ENCODE peak calls at places on chromosome 18, in six cellular contexts. One of them, this sample, is unnamed.

GRCh38 chr18:44080054-44080453 is 600.6 kb upstream of the SETBP1 start:
- DNase-seq in MM.1S: no peak
- DNase-seq in lower lobe of right lung: no peak
- DNase-seq in transverse colon: no peak
- DNase-seq in astrocyte of the spinal cord: peak
- DNase-seq in OCI-LY7: no peak
- DNase-seq in this sample: no peak

GRCh38 chr18:49898421-49898820 is 85.1 kb upstream of the ACAA2 start:
- DNase-seq in MM.1S: peak
- DNase-seq in lower lobe of right lung: no peak
- DNase-seq in transverse colon: peak
- DNase-seq in astrocyte of the spinal cord: peak
- DNase-seq in OCI-LY7: peak
- DNase-seq in this sample: peak

GRCh38 chr18:34978953-34979608 is 62.1 kb upstream of the MAPRE2 start:
- DNase-seq in MM.1S: peak
- DNase-seq in lower lobe of right lung: peak
- DNase-seq in transverse colon: peak
- DNase-seq in astrocyte of the spinal cord: peak
- DNase-seq in OCI-LY7: peak
- DNase-seq in this sample: peak

GRCh38 chr18:31493941-31494340 is 4.0 kb upstream of the DSG2 start:
- DNase-seq in MM.1S: no peak
- DNase-seq in lower lobe of right lung: no peak
- DNase-seq in transverse colon: no peak
- DNase-seq in astrocyte of the spinal cord: no peak
- DNase-seq in OCI-LY7: no peak
- DNase-seq in this sample: no peak

GRCh38 chr18:30754846-30755245 is 287.7 kb downstream of the DSC3 start:
- DNase-seq in MM.1S: no peak
- DNase-seq in lower lobe of right lung: no peak
- DNase-seq in transverse colon: no peak
- DNase-seq in astrocyte of the spinal cord: no peak
- DNase-seq in OCI-LY7: no peak
- DNase-seq in this sample: no peak

GRCh38 chr18:30940952-30941539 is 101.5 kb downstream of the DSC3 start:
- DNase-seq in MM.1S: no peak
- DNase-seq in lower lobe of right lung: no peak
- DNase-seq in transverse colon: no peak
- DNase-seq in astrocyte of the spinal cord: no peak
- DNase-seq in OCI-LY7: no peak
- DNase-seq in this sample: no peak

GRCh38 chr18:46712406-46712805 is 44.4 kb downstream of the ST8SIA5 start:
- DNase-seq in MM.1S: no peak
- DNase-seq in lower lobe of right lung: no peak
- DNase-seq in transverse colon: no peak
- DNase-seq in astrocyte of the spinal cord: peak
- DNase-seq in OCI-LY7: no peak
- DNase-seq in this sample: no peak

GRCh38 chr18:57802869-57803118 is 321 bp downstream of the ATP8B1 start:
- DNase-seq in MM.1S: no peak
- DNase-seq in lower lobe of right lung: no peak
- DNase-seq in transverse colon: no peak
- DNase-seq in astrocyte of the spinal cord: no peak
- DNase-seq in OCI-LY7: no peak
- DNase-seq in this sample: no peak

GRCh38 chr18:45825258-45825744 is at the start of gene SIGLEC15:
- DNase-seq in MM.1S: no peak
- DNase-seq in lower lobe of right lung: no peak
- DNase-seq in transverse colon: no peak
- DNase-seq in astrocyte of the spinal cord: no peak
- DNase-seq in OCI-LY7: no peak
- DNase-seq in this sample: no peak

GRCh38 chr18:73124165-73124564 is 256.4 kb upstream of the NETO1 start:
- DNase-seq in MM.1S: no peak
- DNase-seq in lower lobe of right lung: no peak
- DNase-seq in transverse colon: no peak
- DNase-seq in astrocyte of the spinal cord: peak
- DNase-seq in OCI-LY7: no peak
- DNase-seq in this sample: no peak

GRCh38 chr18:293557-293956 is 25.7 kb upstream of the THOC1 start:
- DNase-seq in MM.1S: no peak
- DNase-seq in lower lobe of right lung: no peak
- DNase-seq in transverse colon: no peak
- DNase-seq in astrocyte of the spinal cord: peak
- DNase-seq in OCI-LY7: no peak
- DNase-seq in this sample: no peak

GRCh38 chr18:45142868-45143267 is 462.2 kb downstream of the SETBP1 start:
- DNase-seq in MM.1S: no peak
- DNase-seq in lower lobe of right lung: no peak
- DNase-seq in transverse colon: no peak
- DNase-seq in astrocyte of the spinal cord: no peak
- DNase-seq in OCI-LY7: no peak
- DNase-seq in this sample: no peak

GRCh38 chr18:48629730-48630324 is 91.0 kb downstream of the CTIF start:
- DNase-seq in MM.1S: no peak
- DNase-seq in lower lobe of right lung: no peak
- DNase-seq in transverse colon: no peak
- DNase-seq in astrocyte of the spinal cord: peak
- DNase-seq in OCI-LY7: no peak
- DNase-seq in this sample: peak

GRCh38 chr18:79400091-79400590 is 4.4 kb downstream of the NFATC1 start:
- DNase-seq in MM.1S: peak
- DNase-seq in lower lobe of right lung: peak
- DNase-seq in transverse colon: peak
- DNase-seq in astrocyte of the spinal cord: no peak
- DNase-seq in OCI-LY7: peak
- DNase-seq in this sample: no peak

GRCh38 chr18:56516769-56517168 is 121.6 kb downstream of the TXNL1 start:
- DNase-seq in MM.1S: no peak
- DNase-seq in lower lobe of right lung: no peak
- DNase-seq in transverse colon: no peak
- DNase-seq in astrocyte of the spinal cord: peak
- DNase-seq in OCI-LY7: no peak
- DNase-seq in this sample: no peak

GRCh38 chr18:50441518-50441917 is 66.7 kb downstream of the SKA1 start:
- DNase-seq in MM.1S: no peak
- DNase-seq in lower lobe of right lung: no peak
- DNase-seq in transverse colon: no peak
- DNase-seq in astrocyte of the spinal cord: no peak
- DNase-seq in OCI-LY7: no peak
- DNase-seq in this sample: no peak

GRCh38 chr18:13335903-13336302 is 117.3 kb downstream of the LDLRAD4 start:
- DNase-seq in MM.1S: no peak
- DNase-seq in lower lobe of right lung: no peak
- DNase-seq in transverse colon: no peak
- DNase-seq in astrocyte of the spinal cord: no peak
- DNase-seq in OCI-LY7: no peak
- DNase-seq in this sample: no peak

GRCh38 chr18:46497129-46497528 is 159.9 kb downstream of the LOXHD1 start:
- DNase-seq in MM.1S: peak
- DNase-seq in lower lobe of right lung: no peak
- DNase-seq in transverse colon: no peak
- DNase-seq in astrocyte of the spinal cord: peak
- DNase-seq in OCI-LY7: peak
- DNase-seq in this sample: no peak

GRCh38 chr18:50356036-50356945 is 18.6 kb upstream of the SKA1 start:
- DNase-seq in MM.1S: no peak
- DNase-seq in lower lobe of right lung: no peak
- DNase-seq in transverse colon: no peak
- DNase-seq in astrocyte of the spinal cord: no peak
- DNase-seq in OCI-LY7: peak
- DNase-seq in this sample: no peak

GRCh38 chr18:33210575-33211189 is 229.8 kb downstream of the CCDC178 start:
- DNase-seq in MM.1S: peak
- DNase-seq in lower lobe of right lung: no peak
- DNase-seq in transverse colon: no peak
- DNase-seq in astrocyte of the spinal cord: peak
- DNase-seq in OCI-LY7: peak
- DNase-seq in this sample: no peak

GRCh38 chr18:38250981-38251380 is 685.4 kb upstream of the CELF4 start:
- DNase-seq in MM.1S: no peak
- DNase-seq in lower lobe of right lung: no peak
- DNase-seq in transverse colon: no peak
- DNase-seq in astrocyte of the spinal cord: no peak
- DNase-seq in OCI-LY7: no peak
- DNase-seq in this sample: no peak

GRCh38 chr18:31651369-31651768 is 33.0 kb downstream of the B4GALT6 start:
- DNase-seq in MM.1S: no peak
- DNase-seq in lower lobe of right lung: no peak
- DNase-seq in transverse colon: no peak
- DNase-seq in astrocyte of the spinal cord: no peak
- DNase-seq in OCI-LY7: no peak
- DNase-seq in this sample: no peak

GRCh38 chr18:65752625-65753325 is 2.0 kb downstream of the CDH7 start:
- DNase-seq in MM.1S: no peak
- DNase-seq in lower lobe of right lung: no peak
- DNase-seq in transverse colon: no peak
- DNase-seq in astrocyte of the spinal cord: no peak
- DNase-seq in OCI-LY7: no peak
- DNase-seq in this sample: no peak

GRCh38 chr18:74282359-74283254 is 9.2 kb downstream of the CYB5A start:
- DNase-seq in MM.1S: no peak
- DNase-seq in lower lobe of right lung: no peak
- DNase-seq in transverse colon: no peak
- DNase-seq in astrocyte of the spinal cord: no peak
- DNase-seq in OCI-LY7: no peak
- DNase-seq in this sample: no peak
- H3K4me3 ChIP-seq in MM.1S: no peak
- H3K4me3 ChIP-seq in lower lobe of right lung: peak
- H3K4me3 ChIP-seq in transverse colon: no peak
- H3K4me3 ChIP-seq in astrocyte of the spinal cord: no peak
- H3K4me3 ChIP-seq in OCI-LY7: no peak
- H3K4me3 ChIP-seq in this sample: no peak

GRCh38 chr18:76252880-76253279 is 242.2 kb downstream of the ZNF516 start:
- DNase-seq in MM.1S: peak
- DNase-seq in lower lobe of right lung: no peak
- DNase-seq in transverse colon: no peak
- DNase-seq in astrocyte of the spinal cord: peak
- DNase-seq in OCI-LY7: peak
- DNase-seq in this sample: no peak
- TF ChIP-seq CTCF in MM.1S: peak
- TF ChIP-seq CTCF in lower lobe of right lung: no peak
- TF ChIP-seq CTCF in transverse colon: no peak
- TF ChIP-seq CTCF in astrocyte of the spinal cord: peak
- TF ChIP-seq CTCF in OCI-LY7: peak
- TF ChIP-seq CTCF in this sample: peak

GRCh38 chr18:77108821-77109692 is 23.5 kb downstream of the MBP start:
- DNase-seq in MM.1S: no peak
- DNase-seq in lower lobe of right lung: no peak
- DNase-seq in transverse colon: no peak
- DNase-seq in astrocyte of the spinal cord: no peak
- DNase-seq in OCI-LY7: no peak
- DNase-seq in this sample: no peak
- H3K4me3 ChIP-seq in MM.1S: no peak
- H3K4me3 ChIP-seq in lower lobe of right lung: peak
- H3K4me3 ChIP-seq in transverse colon: no peak
- H3K4me3 ChIP-seq in astrocyte of the spinal cord: no peak
- H3K4me3 ChIP-seq in OCI-LY7: no peak
- H3K4me3 ChIP-seq in this sample: no peak

GRCh38 chr18:59839931-59840685 is 59.7 kb upstream of the PMAIP1 start:
- DNase-seq in MM.1S: no peak
- DNase-seq in lower lobe of right lung: no peak
- DNase-seq in transverse colon: no peak
- DNase-seq in astrocyte of the spinal cord: no peak
- DNase-seq in OCI-LY7: no peak
- DNase-seq in this sample: no peak
- TF ChIP-seq CTCF in MM.1S: no peak
- TF ChIP-seq CTCF in lower lobe of right lung: no peak
- TF ChIP-seq CTCF in transverse colon: no peak
- TF ChIP-seq CTCF in astrocyte of the spinal cord: peak
- TF ChIP-seq CTCF in OCI-LY7: peak
- TF ChIP-seq CTCF in this sample: no peak

DNA sequence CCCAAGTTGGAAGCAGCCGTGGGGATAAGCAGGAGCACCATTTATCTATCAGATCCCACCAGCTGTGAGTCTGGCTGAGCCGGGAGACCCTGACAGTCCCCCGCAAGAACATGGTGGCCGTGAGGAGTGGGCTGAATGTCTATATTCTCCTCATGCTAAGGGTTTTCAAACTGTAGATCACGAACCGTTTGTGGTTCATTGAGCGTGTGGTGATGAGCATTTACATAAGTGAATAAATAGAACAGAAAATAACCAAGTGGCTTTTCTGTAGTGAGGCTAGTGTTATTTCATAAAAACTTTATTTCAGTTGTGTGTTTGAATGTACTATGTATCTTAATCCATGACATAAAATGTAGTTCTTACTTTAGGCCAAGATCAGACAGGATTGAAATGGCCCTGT is 190.2 kb upstream of the APCDD1 start:
- DNase-seq in MM.1S: no peak
- DNase-seq in lower lobe of right lung: no peak
- DNase-seq in transverse colon: no peak
- DNase-seq in astrocyte of the spinal cord: no peak
- DNase-seq in OCI-LY7: no peak
- DNase-seq in this sample: no peak
- H3K4me3 ChIP-seq in MM.1S: no peak
- H3K4me3 ChIP-seq in lower lobe of right lung: no peak
- H3K4me3 ChIP-seq in transverse colon: no peak
- H3K4me3 ChIP-seq in astrocyte of the spinal cord: no peak
- H3K4me3 ChIP-seq in OCI-LY7: no peak
- H3K4me3 ChIP-seq in this sample: no peak

DNA sequence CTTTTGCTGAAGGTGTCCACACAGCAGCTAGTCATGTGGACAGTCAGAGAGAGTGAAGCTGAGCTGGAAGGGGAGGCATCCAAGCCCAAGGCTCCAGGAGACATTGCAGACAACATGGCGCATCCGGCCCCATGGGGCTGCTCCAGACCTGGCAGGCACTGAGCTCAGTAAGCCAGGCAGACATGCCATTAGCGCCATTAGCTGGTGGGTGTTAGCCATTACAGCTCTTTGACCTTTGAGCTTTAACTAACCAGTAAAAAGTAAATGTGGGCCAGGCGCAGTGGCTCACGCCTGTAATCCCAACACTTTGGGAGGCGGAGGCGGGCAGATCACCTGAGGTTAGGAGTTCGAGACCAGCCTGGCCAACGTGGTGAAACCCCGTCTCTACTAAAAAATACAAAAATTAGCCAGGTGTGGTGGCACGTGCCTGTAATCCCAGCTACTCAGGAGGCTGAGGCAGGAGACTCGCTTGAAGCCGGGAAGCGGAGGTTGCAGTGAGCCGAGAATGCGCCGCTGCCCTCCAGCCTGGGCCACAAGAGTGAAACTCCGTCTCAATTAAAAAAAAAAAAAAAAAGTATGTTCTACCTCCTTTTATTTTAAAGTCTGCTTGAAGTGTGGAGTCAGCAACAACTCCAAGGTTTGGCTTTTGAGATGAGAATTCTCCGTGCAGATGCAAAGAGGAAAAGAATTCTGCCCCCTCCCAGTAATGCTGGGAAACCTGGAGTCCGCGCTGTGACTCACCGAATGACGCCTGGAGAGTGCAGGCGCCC is 69.4 kb downstream of the TWSG1 start:
- DNase-seq in MM.1S: no peak
- DNase-seq in lower lobe of right lung: no peak
- DNase-seq in transverse colon: no peak
- DNase-seq in astrocyte of the spinal cord: no peak
- DNase-seq in OCI-LY7: no peak
- DNase-seq in this sample: no peak
- TF ChIP-seq CTCF in MM.1S: no peak
- TF ChIP-seq CTCF in lower lobe of right lung: no peak
- TF ChIP-seq CTCF in transverse colon: no peak
- TF ChIP-seq CTCF in astrocyte of the spinal cord: no peak
- TF ChIP-seq CTCF in OCI-LY7: no peak
- TF ChIP-seq CTCF in this sample: no peak